ENCODE peak calls at places on chromosomes 1 and 21, in six cellular contexts. V is mesendoderm, M is neuronal stem cell, I is IMR-90, L is mesenchymal stem cell, J is H1. Y is an unnamed sample.

GRCh38 chr1:230851291-230851691 is 17.0 kb downstream of the C1orf198 start:
- DNase-seq in J (no peak), I (peak; percentile 55), M (no peak), V (peak; percentile 98), L (peak; percentile 82), Y (peak; percentile 57)

GRCh38 chr1:229664133-229664689 is 38.2 kb downstream of the URB2 start:
- DNase-seq in M (no peak), I (peak; percentile 63), J (no peak), L (peak; percentile 81), V (no peak), Y (no peak)

GRCh38 chr1:220410681-220411080 is 117.3 kb upstream of the MARK1 start:
- DNase-seq in M (no peak), V (no peak), I (no peak), L (peak; percentile 53), J (no peak), Y (no peak)

GRCh38 chr1:94543893-94544635 is 2.5 kb upstream of the F3 start:
- DNase-seq in J (no peak), I (peak; percentile 74), L (peak; percentile 75), V (no peak), M (no peak), Y (no peak)

GRCh38 chr1:205062319-205062718 is 19.3 kb downstream of the CNTN2 start:
- DNase-seq in I (no peak), M (no peak), J (no peak), V (no peak), L (no peak), Y (no peak)

GRCh38 chr1:151005729-151006330 is 872 bp downstream of the MINDY1 start:
- DNase-seq in J (no peak), L (no peak), M (no peak), V (no peak), I (no peak), Y (no peak)

GRCh38 chr1:99465176-99465900 is 180.6 kb upstream of the PALMD start:
- DNase-seq in L (peak; percentile 76), M (no peak), J (no peak), I (peak; percentile 90), V (peak; percentile 87), Y (peak; percentile 77)

GRCh38 chr21:28731700-28732321 is 260.9 kb downstream of the LTN1 start:
- DNase-seq in J (no peak), L (no peak), M (no peak), I (no peak), V (no peak), Y (no peak)

GRCh38 chr21:19998450-19998849 is 999.8 kb upstream of the NCAM2 start:
- DNase-seq in I (no peak), L (no peak), V (no peak), M (no peak), J (no peak), Y (no peak)

GRCh38 chr1:162548170-162548569 is 13.4 kb upstream of the UAP1 start:
- DNase-seq in I (peak; percentile 54), V (no peak), L (no peak), J (no peak), M (no peak), Y (no peak)

GRCh38 chr1:233020441-233020840 is 70.0 kb downstream of the NTPCR start:
- DNase-seq in I (peak; percentile 8), M (peak; percentile 27), J (no peak), L (no peak), V (peak; percentile 89), Y (no peak)

GRCh38 chr21:44505673-44506278 is 34.2 kb downstream of the KRTAP10-1 start:
- DNase-seq in M (no peak), V (no peak), L (no peak), I (no peak), J (no peak), Y (no peak)

GRCh38 chr1:215905493-215906095 is 338.5 kb downstream of the KCTD3 start:
- DNase-seq in J (no peak), L (no peak), V (peak; percentile 47), M (no peak), I (peak; percentile 55), Y (no peak)

GRCh38 chr1:18319099-18319498 is 161.6 kb upstream of the KLHDC7A start:
- DNase-seq in J (no peak), I (no peak), L (no peak), V (no peak), M (no peak), Y (no peak)

GRCh38 chr1:64685247-64685646 is 59.6 kb upstream of the RAVER2 start:
- DNase-seq in V (no peak), I (no peak), M (no peak), L (no peak), J (no peak), Y (no peak)

GRCh38 chr1:157418231-157418630 is 134.1 kb downstream of the FCRL5 start:
- DNase-seq in J (no peak), M (no peak), V (no peak), L (no peak), I (no peak), Y (no peak)

GRCh38 chr1:235129774-235130570 is 1.3 kb upstream of the TOMM20 start:
- DNase-seq in M (no peak), V (peak; percentile 89), J (peak; percentile 43), L (no peak), I (no peak), Y (no peak)

GRCh38 chr1:235128453-235129328 is at the start of gene TOMM20:
- DNase-seq in I (peak; percentile 99), L (peak; percentile 98), J (peak; percentile 95), M (peak; percentile 95), V (peak; percentile 99), Y (peak; percentile 100)

GRCh38 chr1:235127203-235127602 is 1.4 kb downstream of the TOMM20 start:
- DNase-seq in M (no peak), V (no peak), I (no peak), L (peak; percentile 26), J (no peak), Y (no peak)

GRCh38 chr1:235130766-235131270 is 2.2 kb upstream of the TOMM20 start:
- DNase-seq in I (no peak), L (no peak), V (no peak), M (no peak), J (peak; percentile 38), Y (no peak)

GRCh38 chr1:235127774-235128452 is 724 bp downstream of the TOMM20 start:
- DNase-seq in V (no peak), I (no peak), M (no peak), J (peak; percentile 42), L (peak; percentile 27), Y (peak; percentile 50)
- H3K18ac ChIP-seq in V (peak overlapping the region; percentile 97), I (no peak overlapping the region), M (peak overlapping the region; percentile 98), J (peak overlapping the region; percentile 97), L (peak overlapping the region; percentile 90), Y (peak overlapping the region; percentile 90)

GRCh38 chr1:40803902-40804301 is 20.3 kb downstream of the KCNQ4 start:
- DNase-seq in L (no peak), J (no peak), M (no peak), I (no peak), V (no peak), Y (no peak)

GRCh38 chr1:40808444-40808843 is 24.9 kb downstream of the KCNQ4 start:
- DNase-seq in J (no peak), L (no peak), I (no peak), M (no peak), V (no peak), Y (no peak)

GRCh38 chr1:40806240-40806639 is 22.7 kb downstream of the KCNQ4 start:
- DNase-seq in M (no peak), I (no peak), J (no peak), L (no peak), V (no peak), Y (no peak)

GRCh38 chr1:40808909-40809308 is 25.3 kb downstream of the KCNQ4 start:
- DNase-seq in I (no peak), M (no peak), L (no peak), J (no peak), V (no peak), Y (no peak)

DNA sequence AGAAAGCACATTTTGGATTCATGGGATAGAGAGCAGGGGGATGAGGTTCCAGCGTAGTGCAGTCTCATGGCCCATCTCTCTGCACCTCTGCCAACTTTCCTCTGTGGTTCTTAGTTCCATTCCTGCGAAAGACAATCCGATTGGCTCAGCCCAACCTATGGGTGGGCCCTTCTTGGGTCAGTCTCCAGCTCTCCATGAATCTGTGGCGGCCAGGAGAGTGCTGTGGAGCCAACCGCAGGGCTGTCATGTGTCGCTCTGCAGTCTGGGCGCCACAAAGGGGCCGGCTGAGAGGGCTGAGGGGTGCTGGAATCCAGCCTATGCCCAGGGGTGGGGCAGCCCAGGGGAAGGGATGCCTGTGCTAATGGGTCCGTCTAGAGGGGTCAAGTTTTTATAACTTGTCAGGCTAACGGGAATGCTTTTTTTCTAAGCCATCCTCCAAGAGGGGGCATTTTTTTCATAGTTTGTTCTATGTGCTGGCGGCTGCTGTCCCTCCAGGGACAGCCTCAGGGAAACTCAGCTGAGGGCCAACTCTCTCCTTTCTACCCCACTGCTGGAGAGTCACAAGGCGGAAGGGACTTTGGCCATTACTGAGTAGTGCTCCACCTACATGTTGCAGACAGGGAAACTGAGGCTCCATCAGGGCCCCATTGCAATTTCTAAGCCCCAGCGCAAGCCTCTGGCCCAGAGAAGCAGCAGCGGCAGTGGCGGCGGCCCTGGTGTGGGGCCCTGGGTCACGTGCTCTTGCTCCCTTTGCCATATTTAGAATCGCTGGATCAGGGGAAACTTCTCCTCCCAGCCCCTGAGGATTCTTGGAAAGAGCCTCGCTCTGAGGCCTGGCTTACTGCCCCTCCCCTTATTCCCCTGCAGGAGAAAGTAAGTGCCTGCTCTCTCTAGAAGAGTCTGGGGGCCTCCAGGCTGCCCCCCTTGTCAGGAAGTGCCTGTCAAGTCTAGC is 23.4 kb downstream of the KCNQ4 start:
- DNase-seq in J (no peak), L (no peak), V (no peak), M (no peak), I (no peak), Y (peak; percentile 94)
- H3K9ac ChIP-seq in J (no peak overlapping the region), L (peak overlapping the region; percentile 38), V (no peak overlapping the region), M (no peak overlapping the region), I (no peak overlapping the region), Y (no peak overlapping the region)

GRCh38 chr1:61052393-61053280 is 29.7 kb upstream of the NFIA start:
- DNase-seq in M (no peak), V (peak; percentile 40), J (peak; percentile 58), I (no peak), L (peak; percentile 21), Y (no peak)

GRCh38 chr1:61054636-61055035 is 27.7 kb upstream of the NFIA start:
- DNase-seq in L (no peak), J (peak; percentile 56), M (no peak), V (peak; percentile 3), I (no peak), Y (no peak)

GRCh38 chr1:61055110-61055614 is 27.2 kb upstream of the NFIA start:
- DNase-seq in V (no peak), M (no peak), J (no peak), L (peak; percentile 22), I (peak; percentile 14), Y (no peak)

GRCh38 chr1:61053281-61053711 is 29.1 kb upstream of the NFIA start:
- DNase-seq in L (peak; percentile 21), J (no peak), M (no peak), I (no peak), V (no peak), Y (no peak)

GRCh38 chr1:61053712-61054608 is 28.4 kb upstream of the NFIA start:
- DNase-seq in J (peak; percentile 67), V (peak; percentile 23), M (no peak), I (no peak), L (no peak), Y (no peak)
- H3K4me3 ChIP-seq in J (peak overlapping the region; percentile 16), V (no peak overlapping the region), M (no peak overlapping the region), I (no peak overlapping the region), L (peak overlapping the region; percentile 38), Y (no peak overlapping the region)

DNA sequence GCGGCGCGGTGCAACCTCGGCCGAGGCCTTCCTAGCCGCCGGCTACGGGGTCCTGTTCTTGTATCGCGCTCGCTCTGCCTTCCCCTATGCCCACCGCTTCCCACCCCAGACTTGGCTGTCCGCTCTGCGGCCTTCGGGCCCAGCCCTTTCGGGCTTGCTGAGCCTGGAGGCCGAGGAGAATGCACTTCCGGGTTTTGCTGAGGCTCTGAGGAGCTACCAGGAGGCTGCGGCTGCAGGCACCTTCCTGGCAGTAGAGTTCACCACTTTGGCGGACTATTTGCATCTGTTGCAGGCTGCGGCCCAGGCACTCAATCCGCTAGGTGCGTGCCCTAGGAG is 379 bp downstream of the PPCS start:
- DNase-seq in V (peak; percentile 84), I (peak; percentile 50), L (peak; percentile 75), J (no peak), M (no peak), Y (peak; percentile 79)
- H3K18ac ChIP-seq in V (peak overlapping the region; percentile 82), I (peak overlapping the region; percentile 36), L (peak overlapping the region; percentile 93), J (peak overlapping the region; percentile 80), M (peak overlapping the region; percentile 98), Y (peak overlapping the region; percentile 84)

Y was measured in trophoblast cell.